ENCODE peak calls at places on chromosome 17, in five cellular contexts. One of them, this sample, is unnamed. For H3K4me1, the result is how much of the 10 kb centered on the place peaks cover.

GRCh38 chr17:78734841-78735641 is 47.0 kb downstream of the CYTH1 start:
- DNase-seq in uterus: no peak
- DNase-seq in body of pancreas: no peak
- DNase-seq in PC-3: no peak
- DNase-seq in pancreas: no peak
- DNase-seq in this sample: peak

GRCh38 chr17:50218071-50218759 is 16.8 kb upstream of the COL1A1 start:
- DNase-seq in uterus: no peak
- DNase-seq in body of pancreas: no peak
- DNase-seq in PC-3: peak
- DNase-seq in pancreas: no peak
- DNase-seq in this sample: no peak

GRCh38 chr17:30219833-30220232 is 15.7 kb downstream of the SLC6A4 start:
- DNase-seq in uterus: no peak
- DNase-seq in body of pancreas: no peak
- DNase-seq in PC-3: no peak
- DNase-seq in pancreas: no peak
- DNase-seq in this sample: no peak

GRCh38 chr17:7435676-7436555 is 681 bp downstream of the TMEM102 start:
- DNase-seq in uterus: no peak
- DNase-seq in body of pancreas: peak
- DNase-seq in PC-3: peak
- DNase-seq in pancreas: peak
- DNase-seq in this sample: peak

GRCh38 chr17:17300624-17301568 is 2.3 kb upstream of the NT5M start:
- DNase-seq in uterus: peak
- DNase-seq in body of pancreas: peak
- DNase-seq in PC-3: no peak
- DNase-seq in pancreas: peak
- DNase-seq in this sample: peak

GRCh38 chr17:27264068-27264812 is 29.7 kb upstream of the WSB1 start:
- DNase-seq in uterus: no peak
- DNase-seq in body of pancreas: no peak
- DNase-seq in PC-3: no peak
- DNase-seq in pancreas: no peak
- DNase-seq in this sample: no peak

GRCh38 chr17:69592692-69593350 is 178.3 kb downstream of the MAP2K6 start:
- DNase-seq in uterus: no peak
- DNase-seq in body of pancreas: no peak
- DNase-seq in PC-3: no peak
- DNase-seq in pancreas: no peak
- DNase-seq in this sample: no peak

GRCh38 chr17:35774499-35774898 is 13.8 kb downstream of the C17orf50 start:
- DNase-seq in uterus: peak
- DNase-seq in body of pancreas: no peak
- DNase-seq in PC-3: peak
- DNase-seq in pancreas: no peak
- DNase-seq in this sample: peak

GRCh38 chr17:4480929-4481898 is 17.5 kb upstream of the SPNS2 start:
- DNase-seq in uterus: no peak
- DNase-seq in body of pancreas: no peak
- DNase-seq in PC-3: no peak
- DNase-seq in pancreas: no peak
- DNase-seq in this sample: peak

GRCh38 chr17:57895382-57896060 is 45.7 kb upstream of the MRPS23 start:
- DNase-seq in uterus: peak
- DNase-seq in body of pancreas: peak
- DNase-seq in PC-3: no peak
- DNase-seq in pancreas: peak
- DNase-seq in this sample: no peak

GRCh38 chr17:44928136-44928535 is 12.8 kb upstream of the GFAP start:
- DNase-seq in uterus: no peak
- DNase-seq in body of pancreas: no peak
- DNase-seq in PC-3: no peak
- DNase-seq in pancreas: no peak
- DNase-seq in this sample: peak

GRCh38 chr17:5128905-5129535 is 13.2 kb downstream of the USP6 start:
- DNase-seq in uterus: no peak
- DNase-seq in body of pancreas: no peak
- DNase-seq in PC-3: no peak
- DNase-seq in pancreas: no peak
- DNase-seq in this sample: no peak

GRCh38 chr17:70076189-70076588 is 1.2 kb downstream of the KCNJ16 start:
- DNase-seq in uterus: no peak
- DNase-seq in body of pancreas: no peak
- DNase-seq in PC-3: no peak
- DNase-seq in pancreas: no peak
- DNase-seq in this sample: no peak

GRCh38 chr17:66938656-66939055 is 25.9 kb upstream of the CACNG4 start:
- DNase-seq in uterus: no peak
- DNase-seq in body of pancreas: no peak
- DNase-seq in PC-3: no peak
- DNase-seq in pancreas: no peak
- DNase-seq in this sample: no peak

GRCh38 chr17:74394275-74394950 is 27.1 kb downstream of the GPR142 start:
- DNase-seq in uterus: no peak
- DNase-seq in body of pancreas: no peak
- DNase-seq in PC-3: no peak
- DNase-seq in pancreas: no peak
- DNase-seq in this sample: no peak

GRCh38 chr17:73343168-73343634 is 31.4 kb upstream of the CDC42EP4 start:
- DNase-seq in uterus: peak
- DNase-seq in body of pancreas: no peak
- DNase-seq in PC-3: no peak
- DNase-seq in pancreas: no peak
- DNase-seq in this sample: peak

GRCh38 chr17:65918450-65918849 is 273.5 kb downstream of the CEP112 start:
- DNase-seq in uterus: no peak
- DNase-seq in body of pancreas: no peak
- DNase-seq in PC-3: no peak
- DNase-seq in pancreas: no peak
- DNase-seq in this sample: no peak

GRCh38 chr17:73197141-73197540 is 4.3 kb downstream of the COG1 start:
- DNase-seq in uterus: no peak
- DNase-seq in body of pancreas: no peak
- DNase-seq in PC-3: no peak
- DNase-seq in pancreas: no peak
- DNase-seq in this sample: no peak

GRCh38 chr17:73211745-73212144 is 18.9 kb downstream of the COG1 start:
- DNase-seq in uterus: no peak
- DNase-seq in body of pancreas: no peak
- DNase-seq in PC-3: no peak
- DNase-seq in pancreas: no peak
- DNase-seq in this sample: no peak

GRCh38 chr17:1122681-1123396 is 56.9 kb downstream of the ABR start:
- DNase-seq in uterus: peak
- DNase-seq in body of pancreas: peak
- DNase-seq in PC-3: peak
- DNase-seq in pancreas: peak
- DNase-seq in this sample: peak

GRCh38 chr17:82287849-82288601 is 14.5 kb upstream of the CSNK1D start:
- DNase-seq in uterus: peak
- DNase-seq in body of pancreas: peak
- DNase-seq in PC-3: peak
- DNase-seq in pancreas: peak
- DNase-seq in this sample: peak

GRCh38 chr17:74466111-74466784 is at the start of gene CD300A:
- DNase-seq in uterus: no peak
- DNase-seq in body of pancreas: no peak
- DNase-seq in PC-3: no peak
- DNase-seq in pancreas: no peak
- DNase-seq in this sample: peak

GRCh38 chr17:1630662-1631061 is 2.0 kb upstream of the SLC43A2 start:
- DNase-seq in uterus: no peak
- DNase-seq in body of pancreas: no peak
- DNase-seq in PC-3: no peak
- DNase-seq in pancreas: no peak
- DNase-seq in this sample: no peak

GRCh38 chr17:57444632-57445031 is 188.3 kb downstream of the MSI2 start:
- DNase-seq in uterus: no peak
- DNase-seq in body of pancreas: no peak
- DNase-seq in PC-3: no peak
- DNase-seq in pancreas: no peak
- DNase-seq in this sample: no peak

GRCh38 chr17:41962768-41963434 is 3.7 kb upstream of the CNP start:
- DNase-seq in uterus: peak
- DNase-seq in body of pancreas: peak
- DNase-seq in PC-3: peak
- DNase-seq in pancreas: peak
- DNase-seq in this sample: peak

GRCh38 chr17:53765609-53766008 is 57.1 kb upstream of the KIF2B start:
- DNase-seq in uterus: no peak
- DNase-seq in body of pancreas: no peak
- DNase-seq in PC-3: peak
- DNase-seq in pancreas: no peak
- DNase-seq in this sample: no peak

GRCh38 chr17:12665263-12666210 is at the start of gene MYOCD:
- DNase-seq in uterus: peak
- DNase-seq in body of pancreas: no peak
- DNase-seq in PC-3: no peak
- DNase-seq in pancreas: no peak
- DNase-seq in this sample: peak

GRCh38 chr17:35588196-35588920 is 1.2 kb downstream of the AP2B1 start:
- DNase-seq in uterus: no peak
- DNase-seq in body of pancreas: no peak
- DNase-seq in PC-3: peak
- DNase-seq in pancreas: no peak
- DNase-seq in this sample: no peak

GRCh38 chr17:71208111-71208704 is 912.6 kb upstream of the SOX9 start:
- DNase-seq in uterus: no peak
- DNase-seq in body of pancreas: no peak
- DNase-seq in PC-3: peak
- DNase-seq in pancreas: no peak
- DNase-seq in this sample: no peak

GRCh38 chr17:36475346-36475970 is 11.0 kb upstream of the ZNHIT3 start:
- DNase-seq in uterus: no peak
- DNase-seq in body of pancreas: no peak
- DNase-seq in PC-3: no peak
- DNase-seq in pancreas: no peak
- DNase-seq in this sample: no peak

GRCh38 chr17:18889658-18890057 is 31.7 kb downstream of the PRPSAP2 start:
- DNase-seq in uterus: no peak
- DNase-seq in body of pancreas: no peak
- DNase-seq in PC-3: no peak
- DNase-seq in pancreas: no peak
- DNase-seq in this sample: no peak

DNA sequence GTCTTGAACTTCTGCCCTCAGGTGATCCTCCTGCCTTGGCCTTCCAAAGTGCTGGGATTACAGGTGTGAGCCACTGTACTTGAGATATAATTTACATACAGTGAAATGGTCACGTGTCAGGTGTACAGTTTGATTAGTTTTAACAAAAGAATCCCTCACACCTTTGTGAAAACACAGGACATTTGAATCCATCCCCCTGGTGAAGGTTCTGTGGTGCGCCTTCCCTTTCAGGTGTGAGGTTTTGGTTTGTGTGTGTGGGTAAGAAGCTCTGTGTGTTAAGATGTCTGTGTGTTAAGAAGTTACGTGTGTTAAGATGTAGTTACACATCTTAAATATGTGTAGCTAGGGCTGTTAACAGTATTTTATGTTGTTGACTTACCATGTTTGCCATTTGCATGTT is 4.4 kb downstream of the SEC14L1 start:
- DNase-seq in uterus: no peak
- DNase-seq in body of pancreas: no peak
- DNase-seq in PC-3: no peak
- DNase-seq in pancreas: no peak
- DNase-seq in this sample: no peak
- H3K4me1 ChIP-seq in uterus: under half
- H3K4me1 ChIP-seq in body of pancreas: half or more
- H3K4me1 ChIP-seq in PC-3: under half
- H3K4me1 ChIP-seq in pancreas: under half
- H3K4me1 ChIP-seq in this sample: under half

DNA sequence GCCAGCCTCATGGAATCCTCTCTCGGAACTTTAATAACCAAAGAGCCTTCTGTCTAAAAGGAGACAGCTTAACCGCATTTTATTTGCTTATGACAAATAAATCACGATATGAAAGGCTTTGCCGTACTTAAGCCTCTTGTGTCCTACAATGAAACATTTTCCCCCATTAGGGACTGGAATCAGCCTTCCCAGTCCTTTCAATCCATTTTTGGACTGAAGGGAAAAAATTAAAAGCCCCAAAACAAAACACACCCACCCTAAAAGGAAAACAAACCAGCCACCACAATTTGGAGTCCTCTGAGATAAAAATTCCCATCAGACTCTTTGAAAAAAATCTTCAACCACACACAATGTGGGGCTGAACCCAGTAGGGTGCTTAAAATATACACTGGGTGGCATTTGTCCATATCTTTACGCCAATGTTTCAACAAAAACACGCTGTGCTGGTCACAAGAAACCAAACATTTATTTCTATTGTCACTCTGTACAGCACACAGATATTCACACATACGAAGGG is 3.0 kb downstream of the HOXB4 start:
- DNase-seq in uterus: no peak
- DNase-seq in body of pancreas: no peak
- DNase-seq in PC-3: peak
- DNase-seq in pancreas: no peak
- DNase-seq in this sample: no peak
- H3K4me3 ChIP-seq in uterus: no peak
- H3K4me3 ChIP-seq in body of pancreas: no peak
- H3K4me3 ChIP-seq in PC-3: no peak
- H3K4me3 ChIP-seq in pancreas: no peak
- H3K4me3 ChIP-seq in this sample: no peak

GRCh38 chr17:14330492-14330920 is 29.6 kb downstream of the HS3ST3B1 start:
- DNase-seq in uterus: no peak
- DNase-seq in body of pancreas: no peak
- DNase-seq in PC-3: no peak
- DNase-seq in pancreas: no peak
- DNase-seq in this sample: no peak
- TF ChIP-seq CTCF in uterus: no peak
- TF ChIP-seq CTCF in body of pancreas: no peak
- TF ChIP-seq CTCF in PC-3: no peak
- TF ChIP-seq CTCF in pancreas: no peak
- TF ChIP-seq CTCF in this sample: no peak

DNA sequence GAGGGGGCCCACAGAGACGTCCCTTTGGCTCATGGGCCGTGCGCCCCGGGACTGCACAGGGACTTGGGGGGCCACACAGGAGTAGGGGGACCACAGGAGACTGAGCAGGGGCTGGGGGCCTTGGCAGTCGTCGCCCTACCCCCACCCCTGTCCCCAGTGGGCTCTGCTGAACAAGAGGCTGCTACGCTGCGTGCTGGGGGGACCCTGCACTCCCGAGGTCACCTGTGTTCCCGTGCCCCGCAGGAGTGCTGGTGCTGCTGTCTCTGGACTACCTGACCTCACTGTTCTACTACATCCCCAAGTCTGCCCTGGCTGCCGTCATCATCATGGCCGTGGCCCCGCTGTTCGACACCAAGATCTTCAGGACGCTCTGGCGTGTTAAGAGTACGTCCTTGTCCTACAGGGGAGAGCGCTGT is 14.4 kb upstream of the RNF213 start:
- DNase-seq in uterus: no peak
- DNase-seq in body of pancreas: no peak
- DNase-seq in PC-3: no peak
- DNase-seq in pancreas: no peak
- DNase-seq in this sample: peak
- H3K4me1 ChIP-seq in uterus: under half
- H3K4me1 ChIP-seq in body of pancreas: under half
- H3K4me1 ChIP-seq in PC-3: under half
- H3K4me1 ChIP-seq in pancreas: under half
- H3K4me1 ChIP-seq in this sample: under half

This sample was measured in mucosa of descending colon.